ENCODE peak calls at places on chromosomes 7 and 10, in six cellular contexts. P is brain microvascular endothelial cell; T is HCT116; N is CD8-positive, alpha-beta T cell; S is WTC11; X is keratinocyte. I is an unnamed sample.

GRCh38 chr7:131948434-131949053 is 392.1 kb upstream of the PODXL start:
- DNase-seq in T (no peak), S (no peak), P (no peak), X (no peak), N (no peak), I (no peak)

GRCh38 chr7:66267249-66267648 is 62.1 kb downstream of the TPST1 start:
- DNase-seq in T (no peak), P (peak), X (no peak), S (no peak), N (no peak), I (no peak)

GRCh38 chr7:73920406-73921134 is 59.6 kb downstream of the TMEM270 start:
- DNase-seq in T (no peak), X (no peak), P (no peak), S (no peak), N (no peak), I (no peak)

GRCh38 chr10:116653885-116654284 is 33.1 kb downstream of the PNLIPRP2 start:
- DNase-seq in S (no peak), N (no peak), T (no peak), P (no peak), X (no peak), I (no peak)

GRCh38 chr7:119572541-119572940 is 700.4 kb upstream of the KCND2 start:
- DNase-seq in T (no peak), P (no peak), S (no peak), N (no peak), X (no peak), I (no peak)

GRCh38 chr10:70679498-70679897 is 7.2 kb downstream of the ADAMTS14 start:
- DNase-seq in N (no peak), P (no peak), X (no peak), S (no peak), T (no peak), I (no peak)

GRCh38 chr10:113663908-113664307 is at the start of gene NRAP:
- DNase-seq in T (no peak), S (no peak), P (no peak), X (no peak), N (no peak), I (no peak)

GRCh38 chr10:100894589-100895294 is 18.0 kb upstream of the SLF2 start:
- DNase-seq in X (no peak), P (no peak), N (no peak), S (no peak), T (no peak), I (no peak)

GRCh38 chr7:111433426-111433825 is 128.9 kb downstream of the IMMP2L start:
- DNase-seq in S (no peak), N (no peak), T (no peak), P (no peak), X (no peak), I (no peak)

GRCh38 chr7:98294798-98295382 is 13.4 kb downstream of the BRI3 start:
- DNase-seq in X (no peak), P (peak), T (peak), N (no peak), S (peak), I (peak)

GRCh38 chr7:25495342-25495855 is 267.1 kb upstream of the NPVF start:
- DNase-seq in P (no peak), X (no peak), S (no peak), T (no peak), N (no peak), I (peak)

GRCh38 chr10:49653530-49653929 is 25.9 kb upstream of the C10orf53 start:
- DNase-seq in T (no peak), P (no peak), S (no peak), N (no peak), X (no peak), I (no peak)

DNA sequence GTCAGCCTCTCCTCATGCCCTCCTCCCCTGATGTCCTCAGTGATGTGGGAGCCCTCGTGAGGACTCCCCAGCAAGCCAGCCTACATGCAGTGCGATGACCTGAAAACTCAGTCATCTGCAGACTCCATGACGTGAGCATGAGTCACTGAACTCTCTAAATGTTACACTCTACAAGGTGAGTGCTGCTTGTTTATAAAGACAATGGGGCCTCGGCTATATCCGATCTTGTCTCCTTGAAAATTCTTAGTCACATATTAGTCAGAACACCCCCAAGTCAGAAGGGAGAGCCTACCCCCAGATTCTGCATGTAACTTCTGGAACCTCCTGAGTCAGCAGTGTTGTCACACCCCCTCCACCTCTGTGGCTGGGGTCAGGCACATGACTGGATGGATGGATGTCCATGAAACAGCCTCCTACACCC is 673.8 kb downstream of the INHBA start:
- DNase-seq in S (no peak), T (peak), N (no peak), P (peak), X (peak), I (no peak)
- TF ChIP-seq CTCF in S (no peak), T (no peak), N (no peak), P (no peak), X (no peak), I (no peak)

GRCh38 chr10:43109671-43110249 is 28.5 kb upstream of the CSGALNACT2 start:
- DNase-seq in X (no peak), T (no peak), N (no peak), P (no peak), S (no peak), I (no peak)
- TF ChIP-seq CTCF in X (peak), T (no peak), N (no peak), P (peak), S (no peak), I (no peak)

DNA sequence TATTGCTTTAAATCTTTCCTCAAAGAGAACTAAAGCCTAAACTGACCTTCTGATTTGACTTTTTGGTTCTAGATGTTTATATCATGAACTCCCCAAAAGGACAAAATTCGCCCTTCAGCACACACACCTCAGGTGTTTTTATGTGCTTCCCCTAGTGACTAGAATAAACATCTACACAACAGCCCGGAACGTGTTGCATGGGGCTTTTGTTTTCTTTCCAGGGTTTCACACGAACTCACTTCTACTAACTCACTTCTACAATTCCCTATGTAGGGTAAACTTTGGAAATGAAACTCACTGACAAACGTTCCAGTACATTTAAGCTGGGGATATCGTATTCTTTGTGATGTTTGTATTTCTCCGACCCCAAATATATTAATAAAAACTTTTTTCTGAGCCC is 1.4 kb downstream of the TRA2A start:
- DNase-seq in X (no peak), T (no peak), N (peak), S (no peak), P (peak), I (no peak)
- TF ChIP-seq CTCF in X (peak), T (no peak), N (peak), S (no peak), P (peak), I (no peak)

DNA sequence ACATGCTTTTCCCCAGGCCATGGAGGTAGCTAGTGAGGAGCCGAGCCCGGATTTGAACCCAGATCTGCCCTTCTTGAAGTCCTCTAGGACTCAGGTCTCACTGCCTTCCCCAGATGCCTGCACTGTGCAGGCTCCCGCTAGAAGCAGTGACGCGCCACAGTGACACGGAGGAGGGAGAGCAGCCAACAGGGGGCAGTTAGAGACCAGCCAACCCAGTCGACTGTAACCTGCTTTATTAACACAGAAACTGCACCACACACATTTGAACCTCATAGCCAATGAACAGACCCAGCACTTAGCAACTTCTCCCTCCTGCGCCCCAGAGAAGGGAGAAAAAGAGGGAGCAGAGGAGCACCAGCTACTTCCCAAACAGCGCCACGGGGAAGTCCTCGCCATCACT is 27.4 kb downstream of the PILRA start:
- DNase-seq in N (no peak), S (peak), T (peak), P (no peak), X (no peak), I (peak)
- TF ChIP-seq CTCF in N (no peak), S (no peak), T (peak), P (peak), X (no peak), I (peak)

DNA sequence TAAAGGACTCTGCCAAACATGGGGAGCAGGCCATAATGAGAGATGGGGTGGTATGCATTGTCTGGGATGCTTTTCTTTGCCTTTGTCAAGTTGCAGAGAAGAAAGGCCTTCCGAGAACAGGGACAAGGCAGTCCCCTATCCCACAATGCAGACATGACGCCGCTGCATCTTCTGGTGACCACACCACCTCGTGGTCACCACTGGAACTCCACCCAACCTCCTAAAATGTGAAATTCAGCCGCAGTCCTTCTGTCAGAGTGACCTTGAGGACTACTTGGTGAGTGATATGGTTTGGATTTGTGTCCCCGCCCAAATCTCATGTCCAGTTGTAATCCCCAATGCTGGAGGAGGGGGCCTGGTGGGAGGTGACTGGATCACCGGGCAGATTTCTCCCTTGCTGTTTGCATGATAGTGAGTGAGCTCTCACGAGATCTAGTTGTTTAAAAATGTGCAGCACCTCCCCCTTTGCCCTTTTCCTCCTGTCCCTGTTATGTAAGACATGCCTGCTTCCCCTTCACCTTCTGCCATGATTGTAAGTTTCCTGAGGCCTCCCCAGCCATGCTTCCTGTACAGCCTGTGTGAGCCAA is 15.2 kb upstream of the FRMPD2 start:
- DNase-seq in T (peak), X (peak), S (peak), P (peak), N (peak), I (peak)
- TF ChIP-seq CTCF in T (peak), X (peak), S (peak), P (peak), N (peak), I (peak)

DNA sequence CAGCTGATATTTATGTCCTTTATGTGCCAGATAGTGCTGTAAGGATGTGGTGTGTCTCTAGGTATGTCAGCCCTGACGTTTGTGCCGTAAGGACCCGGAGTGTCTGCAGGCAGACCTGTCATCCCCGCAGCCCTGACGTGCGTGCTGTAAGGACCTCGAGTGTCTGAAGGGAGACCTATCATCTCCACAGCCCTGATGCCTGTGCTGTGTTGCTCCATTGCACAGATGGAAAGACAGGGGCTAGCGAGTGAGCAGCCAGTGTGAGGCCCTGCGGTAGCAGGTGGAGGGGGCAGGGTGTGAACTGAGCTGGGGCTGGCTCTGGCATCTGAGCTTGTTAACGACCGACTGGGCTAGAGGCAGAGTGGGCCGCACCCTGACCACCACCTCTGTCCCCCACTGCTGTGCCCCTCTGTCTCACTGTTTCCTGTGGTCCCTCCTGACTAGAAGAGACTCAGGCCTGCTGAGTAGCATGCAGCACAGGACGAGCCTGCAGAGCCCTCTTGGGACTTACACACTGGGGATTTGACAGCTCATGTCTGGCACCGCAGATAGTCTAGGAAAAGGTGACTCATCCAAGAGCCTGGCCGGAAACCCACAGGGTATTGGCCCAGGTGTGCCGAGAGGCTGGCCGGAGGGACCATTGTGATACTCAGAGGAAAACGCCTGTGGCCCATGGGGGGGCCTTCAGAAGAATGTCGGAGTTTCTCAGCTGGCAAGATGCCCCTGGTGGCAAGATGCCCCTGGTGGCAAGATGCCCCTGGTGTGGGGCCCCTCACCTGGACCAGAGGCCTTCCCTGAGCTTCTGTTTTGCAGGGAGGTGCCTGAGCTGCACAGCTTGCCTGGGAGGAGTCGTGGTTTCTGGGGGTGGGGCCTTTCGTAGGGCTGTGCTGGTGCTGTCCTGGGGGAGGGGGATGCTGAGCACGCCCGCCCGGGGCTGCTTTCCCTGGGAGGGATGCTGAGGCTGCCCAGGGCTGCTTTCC is 34.3 kb downstream of the INPP5A start:
- DNase-seq in N (peak), X (peak), S (peak), P (peak), T (peak), I (peak)
- TF ChIP-seq CTCF in N (no peak), X (no peak), S (no peak), P (peak), T (no peak), I (no peak)

DNA sequence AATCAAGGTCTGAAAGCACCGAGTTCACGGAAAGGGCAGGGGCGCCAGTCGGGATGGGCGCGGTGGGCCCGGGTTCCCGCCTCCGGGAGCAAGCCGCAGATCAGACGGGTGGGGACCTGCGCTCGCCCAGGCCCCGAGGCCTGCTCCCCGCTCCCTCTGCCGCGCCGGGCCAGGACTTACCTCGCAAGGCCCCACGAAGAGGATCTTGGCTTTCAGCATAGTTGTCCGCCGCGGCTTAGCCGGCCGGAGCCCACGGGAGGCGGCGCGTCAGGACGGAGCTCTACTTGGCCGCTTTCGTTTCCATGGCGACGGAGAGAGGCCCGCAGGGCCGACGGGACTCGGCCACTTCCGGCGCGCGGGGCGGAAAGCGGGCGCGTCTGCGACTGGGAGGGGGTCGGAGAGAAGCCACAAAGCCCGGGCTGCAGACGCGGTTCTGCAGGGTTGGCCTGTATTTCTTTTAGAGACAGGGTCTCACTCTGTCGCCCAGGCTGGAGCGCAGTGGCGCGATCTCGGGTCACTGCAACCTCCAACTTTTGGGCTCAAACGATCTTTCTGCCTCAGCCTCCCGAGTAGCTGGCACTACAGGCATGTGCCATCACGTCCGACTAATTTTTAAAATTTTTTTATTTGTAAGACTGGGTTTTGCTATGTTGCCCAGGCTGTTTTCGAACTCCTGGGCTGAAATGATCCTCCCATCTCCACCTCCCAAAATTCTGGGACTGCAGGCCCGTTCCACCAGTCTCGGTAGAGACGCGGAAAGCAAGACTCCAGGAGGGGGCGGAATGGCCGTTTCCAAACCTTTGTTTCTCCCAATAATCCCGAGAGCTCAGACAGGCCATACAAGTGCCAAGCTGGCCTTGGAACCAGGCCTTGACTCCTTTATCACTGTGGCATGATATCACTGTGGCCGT is at the start of gene IFT22:
- DNase-seq in S (peak), X (peak), T (peak), P (peak), N (peak), I (peak)
- TF ChIP-seq CTCF in S (no peak), X (peak), T (peak), P (peak), N (no peak), I (peak)

DNA sequence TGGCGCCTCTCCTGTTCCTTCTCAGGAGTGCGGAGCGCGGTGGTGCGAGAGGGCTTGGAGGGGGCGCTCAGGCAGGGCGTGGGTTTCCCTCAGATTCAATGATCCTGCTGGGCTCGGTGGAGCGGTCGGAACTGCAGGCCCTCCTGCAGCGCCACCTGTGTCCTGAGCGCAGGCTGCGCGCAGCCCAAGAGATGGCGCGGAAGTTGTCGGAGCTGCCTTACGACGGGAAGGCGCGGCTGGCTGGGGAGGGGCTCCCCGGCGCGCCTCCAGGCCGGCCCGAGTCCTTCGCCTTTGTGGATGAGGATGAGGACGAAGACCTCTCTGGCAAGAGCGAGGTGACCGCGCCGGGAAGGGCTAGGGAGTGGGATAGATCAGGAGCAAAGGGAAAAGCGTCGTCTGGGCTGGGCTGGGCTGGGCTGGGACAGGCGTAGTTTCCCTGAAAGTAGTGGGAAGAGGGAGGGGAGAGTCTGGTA is 17.0 kb downstream of the FAM131B start:
- DNase-seq in P (peak), X (no peak), S (peak), N (peak), T (peak), I (peak)
- TF ChIP-seq CTCF in P (peak), X (peak), S (no peak), N (peak), T (peak), I (peak)

DNA sequence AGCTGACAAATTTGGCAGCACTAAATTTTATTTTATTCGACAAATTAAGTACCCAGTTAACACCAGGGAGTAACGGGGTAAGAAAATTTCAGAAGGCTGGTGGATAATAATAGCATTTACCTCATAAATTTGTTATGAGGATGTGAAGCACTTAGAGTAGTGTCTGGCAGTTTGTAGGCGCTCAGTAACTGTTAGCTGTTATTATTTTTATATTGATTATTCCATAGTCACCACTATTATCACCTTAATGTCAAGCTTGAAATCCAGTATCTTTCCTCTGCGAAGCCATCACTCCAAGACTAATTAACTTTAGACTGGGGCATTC is 563 bp upstream of the COA1 start:
- DNase-seq in P (no peak), T (no peak), X (no peak), S (no peak), N (no peak), I (no peak)
- TF ChIP-seq CTCF in P (no peak), T (no peak), X (no peak), S (no peak), N (no peak), I (no peak)